ENCODE peak calls at places on chromosomes 1 and 21, in five cellular contexts. Q is cardiac muscle cell, S is cardiac fibroblast, Y is mucosa of gallbladder, L is endothelial cell. R is an unnamed sample.

GRCh38 chr1:116911779-116912469 is 2.2 kb downstream of the PTGFRN start:
- DNase-seq in Q (no peak), S (no peak), Y (no peak), L (no peak), R (no peak)

GRCh38 chr1:15684042-15684461 is at the start of gene PLEKHM2:
- DNase-seq in Q (peak; percentile 75), S (no peak), Y (no peak), L (peak; percentile 54), R (peak; percentile 68)

GRCh38 chr1:234125283-234125682 is 220.8 kb downstream of the SLC35F3 start:
- DNase-seq in Q (peak; percentile 79), S (peak; percentile 27), Y (no peak), L (peak; percentile 82), R (no peak)

GRCh38 chr1:217140041-217140901 is 417.0 kb upstream of the ESRRG start:
- DNase-seq in Q (peak; percentile 75), S (no peak), Y (no peak), L (no peak), R (no peak)

GRCh38 chr1:31886866-31887265 is 51.3 kb downstream of the PTP4A2 start:
- DNase-seq in Q (no peak), S (no peak), Y (no peak), L (no peak), R (no peak)

GRCh38 chr21:36044056-36044455 is 16.3 kb downstream of the SETD4 start:
- DNase-seq in Q (no peak), S (no peak), Y (no peak), L (no peak), R (no peak)

GRCh38 chr21:35236090-35236489 is 187.0 kb upstream of the RUNX1 start:
- DNase-seq in Q (no peak), S (no peak), Y (no peak), L (no peak), R (no peak)

GRCh38 chr1:109438798-109439297 is 12.6 kb upstream of the PSMA5 start:
- DNase-seq in Q (peak; percentile 14), S (peak; percentile 96), Y (no peak), L (no peak), R (peak; percentile 83)

GRCh38 chr1:63082754-63083153 is 239.6 kb upstream of the FOXD3 start:
- DNase-seq in Q (no peak), S (no peak), Y (no peak), L (no peak), R (no peak)

GRCh38 chr1:193794239-193794638 is 607.8 kb upstream of the B3GALT2 start:
- DNase-seq in Q (no peak), S (peak; percentile 2), Y (no peak), L (no peak), R (no peak)

GRCh38 chr1:51728611-51729155 is 111.8 kb downstream of the OSBPL9 start:
- DNase-seq in Q (no peak), S (no peak), Y (no peak), L (peak; percentile 22), R (no peak)

GRCh38 chr1:202794049-202794725 is 14.0 kb downstream of the KDM5B start:
- DNase-seq in Q (no peak), S (no peak), Y (no peak), L (no peak), R (no peak)

GRCh38 chr1:33898933-33899332 is 35.1 kb downstream of the HMGB4 start:
- DNase-seq in Q (no peak), S (no peak), Y (no peak), L (no peak), R (no peak)